ENCODE peak calls at places on chromosomes 2 and 18, in four cellular contexts. U, S, Y and Z are unnamed samples.

GRCh38 chr2:164967349-164967748 is 12.0 kb upstream of the SLC38A11 start:
- DNase-seq in Y (no peak), S (no peak), U (no peak), Z (no peak)

GRCh38 chr2:32264422-32265149 is at the start of gene NLRC4:
- DNase-seq in S (no peak), U (no peak), Y (no peak), Z (no peak)

GRCh38 chr2:85902496-85902895 is 13.7 kb upstream of the ST3GAL5 start:
- DNase-seq in Y (no peak), S (no peak), U (no peak), Z (no peak)

GRCh38 chr2:98875081-98875728 is 60.8 kb downstream of the CRACDL start:
- DNase-seq in S (peak; percentile 4), Y (peak; percentile 30), U (no peak), Z (no peak)

GRCh38 chr2:205675861-205676516 is 6.3 kb upstream of the NRP2 start:
- DNase-seq in Y (no peak), S (no peak), U (no peak), Z (peak; percentile 53)

GRCh38 chr2:128593518-128594272 is 275.0 kb upstream of the HS6ST1 start:
- DNase-seq in Y (no peak), U (no peak), S (no peak), Z (no peak)

GRCh38 chr2:74845217-74845751 is 11.4 kb downstream of the HK2 start:
- DNase-seq in Y (peak; percentile 56), U (no peak), S (no peak), Z (peak; percentile 91)

GRCh38 chr18:79684283-79684631 is 4.7 kb downstream of the CTDP1 start:
- DNase-seq in U (no peak), S (no peak), Y (no peak), Z (no peak)

GRCh38 chr18:61334491-61334850 is 1.2 kb downstream of the CDH20 start:
- DNase-seq in S (no peak), U (no peak), Y (peak; percentile 53), Z (no peak)

GRCh38 chr2:219441451-219442205 is 7.0 kb downstream of the SPEG start:
- DNase-seq in U (peak; percentile 97), Y (peak; percentile 68), S (no peak), Z (no peak)

GRCh38 chr18:9808190-9808529 is 77.6 kb upstream of the TXNDC2 start:
- DNase-seq in Y (no peak), S (no peak), U (no peak), Z (no peak)

GRCh38 chr18:49161627-49162026 is 210.9 kb upstream of the SMAD7 start:
- DNase-seq in U (no peak), S (peak; percentile 90), Y (no peak), Z (no peak)

GRCh38 chr2:42041377-42042127 is 6.3 kb upstream of the PKDCC start:
- DNase-seq in U (no peak), Y (no peak), S (no peak), Z (no peak)

GRCh38 chr2:225932741-225933413 is 533.4 kb downstream of the NYAP2 start:
- DNase-seq in Y (no peak), U (no peak), S (no peak), Z (no peak)

GRCh38 chr18:44679912-44680270 is 797 bp upstream of the SETBP1 start:
- DNase-seq in Y (peak; percentile 57), U (no peak), S (no peak), Z (no peak)

GRCh38 chr2:186543561-186544131 is 46.2 kb upstream of the ITGAV start:
- DNase-seq in S (no peak), U (no peak), Y (no peak), Z (no peak)

GRCh38 chr2:12704378-12704777 is 12.4 kb upstream of the TRIB2 start:
- DNase-seq in Y (no peak), U (no peak), S (no peak), Z (no peak)

GRCh38 chr2:227772197-227772661 is 26.5 kb downstream of the SCYGR8 start:
- DNase-seq in U (no peak), Y (no peak), S (no peak), Z (no peak)

GRCh38 chr2:84850471-84850870 is 30.4 kb downstream of the TRABD2A start:
- DNase-seq in U (no peak), Y (no peak), S (no peak), Z (no peak)

GRCh38 chr2:63218800-63219511 is 168.3 kb downstream of the OTX1 start:
- DNase-seq in S (no peak), Y (no peak), U (no peak), Z (no peak)

GRCh38 chr2:84022810-84023431 is 436.2 kb downstream of the SUCLG1 start:
- DNase-seq in Y (no peak), U (peak; percentile 50), S (no peak), Z (peak; percentile 66)

GRCh38 chr18:79916128-79916494 is 35.3 kb downstream of the SLC66A2 start:
- DNase-seq in Y (no peak), U (no peak), S (no peak), Z (no peak)

GRCh38 chr18:1806884-1807615 is 764.3 kb downstream of the METTL4 start:
- DNase-seq in S (no peak), U (no peak), Y (no peak), Z (no peak)

GRCh38 chr2:120436885-120437603 is 91.1 kb downstream of the INHBB start:
- DNase-seq in U (peak; percentile 66), S (no peak), Y (peak; percentile 88), Z (peak; percentile 50)

GRCh38 chr2:223560704-223561435 is 41.3 kb downstream of the SCG2 start:
- DNase-seq in U (no peak), Y (no peak), S (no peak), Z (peak; percentile 88)

GRCh38 chr2:193349642-193350041 is 1154.9 kb upstream of the TMEFF2 start:
- DNase-seq in S (no peak), Y (no peak), U (no peak), Z (no peak)
- TF ChIP-seq EGR1 in S (no peak), Y (no peak), U (no peak), Z (no peak)

GRCh38 chr2:203453858-203454451 is 81.1 kb downstream of the RAPH1 start:
- DNase-seq in S (peak; percentile 4), Y (no peak), U (peak; percentile 28), Z (peak; percentile 45)
- TF ChIP-seq CTCF in S (peak; percentile 73), Y (no peak), U (peak; percentile 73), Z (peak; percentile 61)

GRCh38 chr2:159712194-159712928 is at the start of gene MARCHF7:
- DNase-seq in U (peak; percentile 97), S (peak; percentile 79), Y (peak; percentile 99), Z (peak; percentile 89)

GRCh38 chr2:159714586-159714930 is 2.3 kb downstream of the MARCHF7 start:
- DNase-seq in U (no peak), S (no peak), Y (no peak), Z (no peak)

GRCh38 chr2:159712929-159713575 is 746 bp downstream of the MARCHF7 start:
- DNase-seq in S (no peak), Y (no peak), U (no peak), Z (no peak)

GRCh38 chr2:159715451-159715850 is 3.1 kb downstream of the MARCHF7 start:
- DNase-seq in S (no peak), Y (no peak), U (no peak), Z (no peak)

DNA sequence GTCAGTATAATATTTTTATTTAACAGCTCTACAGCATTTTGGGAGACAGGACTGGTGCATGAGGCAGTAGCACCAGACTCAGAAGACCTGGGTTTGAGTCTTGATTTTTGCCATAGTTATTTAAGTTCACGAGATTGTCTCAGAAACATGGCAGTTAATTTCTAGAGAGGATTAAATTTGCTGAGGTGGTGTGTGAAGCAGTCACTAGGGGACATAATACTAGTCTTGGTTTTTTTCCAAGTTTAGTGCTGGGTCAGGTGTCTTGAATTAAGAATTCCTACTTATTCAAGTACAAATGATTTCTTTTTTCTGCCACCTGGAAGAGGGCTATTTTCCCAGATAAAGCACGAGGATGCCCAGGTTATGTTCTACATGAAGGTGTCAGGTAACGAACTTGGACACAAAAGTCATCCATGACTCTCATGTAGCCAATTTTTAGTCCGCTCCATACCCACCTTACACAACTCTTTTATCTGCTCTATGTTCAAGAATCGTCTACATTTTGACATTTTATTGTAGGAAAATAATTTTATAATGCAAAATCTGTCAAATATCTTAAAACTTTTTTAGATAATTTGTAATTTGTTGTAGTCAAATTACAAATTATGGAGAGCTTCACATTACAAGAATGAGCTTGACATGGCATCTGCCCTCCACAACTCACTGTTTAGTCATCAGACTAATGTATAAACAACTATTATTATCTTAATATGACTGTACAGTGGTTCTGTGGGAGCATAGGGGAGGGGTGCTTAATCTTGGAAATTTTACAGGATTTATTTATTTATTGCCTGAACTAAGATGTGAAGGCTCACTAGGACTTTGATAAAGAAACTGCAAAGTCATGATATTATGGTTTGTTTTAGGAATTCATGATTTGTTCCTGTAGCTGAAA is 1.6 kb downstream of the MARCHF7 start:
- DNase-seq in U (peak; percentile 34), S (no peak), Y (no peak), Z (no peak)
- TF ChIP-seq EGR1 in U (no peak), S (no peak), Y (no peak), Z (no peak)

GRCh38 chr2:177056540-177056939 is 156.1 kb upstream of the HNRNPA3 start:
- DNase-seq in U (no peak), Y (no peak), S (no peak), Z (peak; percentile 4)
- TF ChIP-seq CTCF in U (peak; percentile 50), Y (peak; percentile 45), S (peak; percentile 3), Z (no peak)